ENCODE peak calls at places on chromosomes 3 and 15, in seven cellular contexts. One of them, this sample, is unnamed.
A peak's percentile ranks its signal among the peaks of the same experiment; 100 is the strongest.

GRCh38 chr3:169232863-169233262 is 430.6 kb downstream of the MECOM start:
- DNase-seq in ovary: no peak
- DNase-seq in stomach: no peak
- DNase-seq in uterus: no peak
- DNase-seq in pancreas: no peak
- DNase-seq in CD4-positive, CD25-positive, alpha-beta regulatory T cell: no peak
- DNase-seq in BJ: no peak
- DNase-seq in this sample: no peak

GRCh38 chr15:51267047-51267713 is 71.2 kb downstream of the CYP19A1 start:
- DNase-seq in uterus: no peak
- DNase-seq in BJ: no peak
- DNase-seq in stomach: no peak
- DNase-seq in ovary: peak; percentile 19
- DNase-seq in CD4-positive, CD25-positive, alpha-beta regulatory T cell: no peak
- DNase-seq in pancreas: peak; percentile 63
- DNase-seq in this sample: no peak

GRCh38 chr3:25897019-25897418 is 107.1 kb downstream of the OXSM start:
- DNase-seq in CD4-positive, CD25-positive, alpha-beta regulatory T cell: no peak
- DNase-seq in pancreas: no peak
- DNase-seq in stomach: no peak
- DNase-seq in ovary: no peak
- DNase-seq in BJ: no peak
- DNase-seq in uterus: no peak
- DNase-seq in this sample: no peak

GRCh38 chr15:94375997-94376396 is 144.6 kb downstream of the MCTP2 start:
- DNase-seq in BJ: no peak
- DNase-seq in uterus: no peak
- DNase-seq in stomach: no peak
- DNase-seq in CD4-positive, CD25-positive, alpha-beta regulatory T cell: no peak
- DNase-seq in pancreas: no peak
- DNase-seq in ovary: no peak
- DNase-seq in this sample: no peak

GRCh38 chr3:129002573-129003569 is 1.8 kb downstream of the EFCC1 start:
- DNase-seq in pancreas: no peak
- DNase-seq in ovary: peak; percentile 25
- DNase-seq in stomach: no peak
- DNase-seq in BJ: no peak
- DNase-seq in CD4-positive, CD25-positive, alpha-beta regulatory T cell: no peak
- DNase-seq in uterus: no peak
- DNase-seq in this sample: no peak

GRCh38 chr15:36392666-36393266 is 186.7 kb upstream of the CDIN1 start:
- DNase-seq in BJ: no peak
- DNase-seq in ovary: no peak
- DNase-seq in CD4-positive, CD25-positive, alpha-beta regulatory T cell: no peak
- DNase-seq in uterus: no peak
- DNase-seq in stomach: no peak
- DNase-seq in pancreas: no peak
- DNase-seq in this sample: no peak

GRCh38 chr3:73614385-73614784 is 10.4 kb downstream of the PDZRN3 start:
- DNase-seq in pancreas: no peak
- DNase-seq in CD4-positive, CD25-positive, alpha-beta regulatory T cell: no peak
- DNase-seq in BJ: no peak
- DNase-seq in ovary: no peak
- DNase-seq in stomach: no peak
- DNase-seq in uterus: peak; percentile 52
- DNase-seq in this sample: no peak

GRCh38 chr15:40358492-40359353 is 704 bp downstream of the DISP2 start:
- DNase-seq in ovary: no peak
- DNase-seq in uterus: no peak
- DNase-seq in BJ: no peak
- DNase-seq in stomach: no peak
- DNase-seq in CD4-positive, CD25-positive, alpha-beta regulatory T cell: no peak
- DNase-seq in pancreas: no peak
- DNase-seq in this sample: no peak

GRCh38 chr15:31280037-31280830 is 46.4 kb upstream of the KLF13 start:
- DNase-seq in CD4-positive, CD25-positive, alpha-beta regulatory T cell: no peak
- DNase-seq in pancreas: peak; percentile 54
- DNase-seq in ovary: no peak
- DNase-seq in stomach: peak; percentile 23
- DNase-seq in BJ: no peak
- DNase-seq in uterus: no peak
- DNase-seq in this sample: no peak

GRCh38 chr3:50146316-50146901 is 8.7 kb upstream of the SEMA3F start:
- DNase-seq in uterus: no peak
- DNase-seq in CD4-positive, CD25-positive, alpha-beta regulatory T cell: no peak
- DNase-seq in BJ: no peak
- DNase-seq in pancreas: no peak
- DNase-seq in stomach: no peak
- DNase-seq in ovary: no peak
- DNase-seq in this sample: no peak

GRCh38 chr15:36601497-36601932 is 22.1 kb downstream of the CDIN1 start:
- DNase-seq in BJ: peak; percentile 52
- DNase-seq in CD4-positive, CD25-positive, alpha-beta regulatory T cell: no peak
- DNase-seq in pancreas: no peak
- DNase-seq in stomach: no peak
- DNase-seq in uterus: peak; percentile 80
- DNase-seq in ovary: no peak
- DNase-seq in this sample: no peak

GRCh38 chr3:99659032-99659431 is 20.6 kb downstream of the COL8A1 start:
- DNase-seq in uterus: peak; percentile 52
- DNase-seq in BJ: peak; percentile 93
- DNase-seq in pancreas: no peak
- DNase-seq in CD4-positive, CD25-positive, alpha-beta regulatory T cell: no peak
- DNase-seq in stomach: no peak
- DNase-seq in ovary: no peak
- DNase-seq in this sample: no peak

GRCh38 chr3:117486709-117487394 is 777.3 kb downstream of the TUSC7 start:
- DNase-seq in pancreas: no peak
- DNase-seq in ovary: no peak
- DNase-seq in BJ: no peak
- DNase-seq in CD4-positive, CD25-positive, alpha-beta regulatory T cell: no peak
- DNase-seq in uterus: no peak
- DNase-seq in stomach: no peak
- DNase-seq in this sample: no peak

GRCh38 chr3:112647122-112647521 is 6.2 kb upstream of the CCDC80 start:
- DNase-seq in uterus: no peak
- DNase-seq in pancreas: no peak
- DNase-seq in BJ: no peak
- DNase-seq in ovary: no peak
- DNase-seq in stomach: no peak
- DNase-seq in CD4-positive, CD25-positive, alpha-beta regulatory T cell: no peak
- DNase-seq in this sample: no peak

GRCh38 chr3:67558429-67558828 is 96.0 kb downstream of the SUCLG2 start:
- DNase-seq in stomach: no peak
- DNase-seq in pancreas: no peak
- DNase-seq in CD4-positive, CD25-positive, alpha-beta regulatory T cell: no peak
- DNase-seq in ovary: no peak
- DNase-seq in uterus: peak; percentile 25
- DNase-seq in BJ: no peak
- DNase-seq in this sample: no peak

GRCh38 chr3:9248232-9249191 is 934 bp downstream of the SRGAP3 start:
- DNase-seq in ovary: no peak
- DNase-seq in pancreas: no peak
- DNase-seq in CD4-positive, CD25-positive, alpha-beta regulatory T cell: peak; percentile 29
- DNase-seq in BJ: no peak
- DNase-seq in stomach: peak; percentile 32
- DNase-seq in uterus: no peak
- DNase-seq in this sample: no peak

GRCh38 chr15:80735344-80735743 is 40.2 kb downstream of the ABHD17C start:
- DNase-seq in ovary: no peak
- DNase-seq in stomach: no peak
- DNase-seq in CD4-positive, CD25-positive, alpha-beta regulatory T cell: no peak
- DNase-seq in uterus: no peak
- DNase-seq in pancreas: no peak
- DNase-seq in BJ: no peak
- DNase-seq in this sample: no peak

GRCh38 chr3:156586905-156587766 is 32.2 kb upstream of the SSR3 start:
- DNase-seq in stomach: no peak
- DNase-seq in BJ: no peak
- DNase-seq in CD4-positive, CD25-positive, alpha-beta regulatory T cell: no peak
- DNase-seq in uterus: no peak
- DNase-seq in pancreas: no peak
- DNase-seq in ovary: no peak
- DNase-seq in this sample: no peak

GRCh38 chr15:64653757-64654156 is 121.6 kb downstream of the RBPMS2 start:
- DNase-seq in ovary: no peak
- DNase-seq in pancreas: no peak
- DNase-seq in stomach: no peak
- DNase-seq in CD4-positive, CD25-positive, alpha-beta regulatory T cell: peak; percentile 19
- DNase-seq in BJ: no peak
- DNase-seq in uterus: no peak
- DNase-seq in this sample: no peak
- H3K4me3 ChIP-seq in ovary: no peak overlapping the region
- H3K4me3 ChIP-seq in pancreas: no peak overlapping the region
- H3K4me3 ChIP-seq in stomach: no peak overlapping the region
- H3K4me3 ChIP-seq in CD4-positive, CD25-positive, alpha-beta regulatory T cell: no peak overlapping the region
- H3K4me3 ChIP-seq in BJ: no peak overlapping the region
- H3K4me3 ChIP-seq in uterus: no peak overlapping the region
- H3K4me3 ChIP-seq in this sample: no peak overlapping the region

GRCh38 chr15:70093070-70093469 is 4.6 kb downstream of the TLE3 start:
- DNase-seq in BJ: no peak
- DNase-seq in ovary: no peak
- DNase-seq in CD4-positive, CD25-positive, alpha-beta regulatory T cell: no peak
- DNase-seq in pancreas: no peak
- DNase-seq in stomach: no peak
- DNase-seq in uterus: no peak
- DNase-seq in this sample: no peak
- H3K4me3 ChIP-seq in BJ: no peak overlapping the region
- H3K4me3 ChIP-seq in ovary: no peak overlapping the region
- H3K4me3 ChIP-seq in CD4-positive, CD25-positive, alpha-beta regulatory T cell: peak overlapping the region; percentile 72
- H3K4me3 ChIP-seq in pancreas: no peak overlapping the region
- H3K4me3 ChIP-seq in stomach: peak overlapping the region; percentile 92
- H3K4me3 ChIP-seq in uterus: no peak overlapping the region
- H3K4me3 ChIP-seq in this sample: no peak overlapping the region

DNA sequence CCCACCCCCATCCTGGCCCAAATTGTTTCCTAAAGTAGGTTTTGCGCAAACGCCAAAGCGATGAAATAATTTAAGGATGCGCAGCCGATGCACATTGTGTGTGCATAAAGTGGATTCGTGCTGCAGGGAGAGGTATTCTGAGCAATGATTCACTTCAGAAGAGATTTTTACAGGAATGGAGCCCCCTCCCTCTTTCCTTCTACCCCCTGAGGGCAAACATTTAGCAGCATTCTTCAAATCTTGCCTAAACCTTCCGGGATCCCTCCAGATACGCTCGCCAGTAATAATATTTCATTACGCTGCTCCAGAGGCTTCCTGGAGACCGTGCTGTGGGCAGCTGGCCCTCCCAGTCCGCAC is 14.6 kb downstream of the ZIC4 start:
- DNase-seq in pancreas: no peak
- DNase-seq in BJ: peak; percentile 18
- DNase-seq in stomach: no peak
- DNase-seq in CD4-positive, CD25-positive, alpha-beta regulatory T cell: no peak
- DNase-seq in uterus: no peak
- DNase-seq in ovary: no peak
- DNase-seq in this sample: no peak
- H3K4me3 ChIP-seq in pancreas: no peak overlapping the region
- H3K4me3 ChIP-seq in BJ: peak overlapping the region; percentile 29
- H3K4me3 ChIP-seq in stomach: peak overlapping the region; percentile 36
- H3K4me3 ChIP-seq in CD4-positive, CD25-positive, alpha-beta regulatory T cell: no peak overlapping the region
- H3K4me3 ChIP-seq in uterus: no peak overlapping the region
- H3K4me3 ChIP-seq in ovary: no peak overlapping the region
- H3K4me3 ChIP-seq in this sample: no peak overlapping the region

GRCh38 chr3:152287898-152288576 is 19.3 kb downstream of the MBNL1 start:
- DNase-seq in ovary: no peak
- DNase-seq in uterus: no peak
- DNase-seq in stomach: no peak
- DNase-seq in CD4-positive, CD25-positive, alpha-beta regulatory T cell: no peak
- DNase-seq in BJ: no peak
- DNase-seq in pancreas: no peak
- DNase-seq in this sample: no peak
- H3K4me3 ChIP-seq in ovary: peak overlapping the region; percentile 4
- H3K4me3 ChIP-seq in uterus: no peak overlapping the region
- H3K4me3 ChIP-seq in stomach: no peak overlapping the region
- H3K4me3 ChIP-seq in CD4-positive, CD25-positive, alpha-beta regulatory T cell: peak overlapping the region; percentile 71
- H3K4me3 ChIP-seq in BJ: no peak overlapping the region
- H3K4me3 ChIP-seq in pancreas: no peak overlapping the region
- H3K4me3 ChIP-seq in this sample: peak overlapping the region; percentile 6

GRCh38 chr15:64774556-64775523 is 549 bp downstream of the RBPMS2 start:
- DNase-seq in BJ: no peak
- DNase-seq in pancreas: peak; percentile 71
- DNase-seq in stomach: peak; percentile 26
- DNase-seq in ovary: peak; percentile 59
- DNase-seq in uterus: peak; percentile 46
- DNase-seq in CD4-positive, CD25-positive, alpha-beta regulatory T cell: no peak
- DNase-seq in this sample: no peak

GRCh38 chr15:64772964-64773363 is 2.4 kb downstream of the RBPMS2 start:
- DNase-seq in BJ: no peak
- DNase-seq in CD4-positive, CD25-positive, alpha-beta regulatory T cell: no peak
- DNase-seq in stomach: no peak
- DNase-seq in pancreas: no peak
- DNase-seq in uterus: no peak
- DNase-seq in ovary: no peak
- DNase-seq in this sample: no peak

GRCh38 chr15:64776402-64776786 is 1.0 kb upstream of the RBPMS2 start:
- DNase-seq in ovary: peak; percentile 44
- DNase-seq in uterus: peak; percentile 31
- DNase-seq in CD4-positive, CD25-positive, alpha-beta regulatory T cell: no peak
- DNase-seq in pancreas: no peak
- DNase-seq in stomach: no peak
- DNase-seq in BJ: no peak
- DNase-seq in this sample: no peak

GRCh38 chr15:64773606-64774555 is 1.5 kb downstream of the RBPMS2 start:
- DNase-seq in BJ: no peak
- DNase-seq in pancreas: no peak
- DNase-seq in uterus: no peak
- DNase-seq in CD4-positive, CD25-positive, alpha-beta regulatory T cell: no peak
- DNase-seq in stomach: no peak
- DNase-seq in ovary: peak; percentile 41
- DNase-seq in this sample: no peak

GRCh38 chr15:64775551-64776401 is at the start of gene RBPMS2:
- DNase-seq in ovary: peak; percentile 66
- DNase-seq in BJ: no peak
- DNase-seq in CD4-positive, CD25-positive, alpha-beta regulatory T cell: peak; percentile 8
- DNase-seq in pancreas: peak; percentile 61
- DNase-seq in uterus: peak; percentile 62
- DNase-seq in stomach: peak; percentile 33
- DNase-seq in this sample: no peak
- H3K4me3 ChIP-seq in ovary: peak within 1 kb of the TSS; percentile 75
- H3K4me3 ChIP-seq in BJ: peak within 1 kb of the TSS; percentile 40
- H3K4me3 ChIP-seq in CD4-positive, CD25-positive, alpha-beta regulatory T cell: no peak within 1 kb of the TSS
- H3K4me3 ChIP-seq in pancreas: peak within 1 kb of the TSS; percentile 44
- H3K4me3 ChIP-seq in uterus: peak within 1 kb of the TSS; percentile 95
- H3K4me3 ChIP-seq in stomach: peak within 1 kb of the TSS; percentile 72
- H3K4me3 ChIP-seq in this sample: peak within 1 kb of the TSS; percentile 45